ENCODE peak calls at places on chromosomes 13 and 19, in nine cellular contexts. One of them, this sample, is unnamed.

GRCh38 chr19:33214621-33215020 is 11.0 kb downstream of the SLC7A10 start:
- DNase-seq in LNCaP clone FGC: no peak
- DNase-seq in posterior cingulate gyrus: no peak
- DNase-seq in NCI-H510A treated with DMSO at 0.1 percent for 48 hours: peak
- DNase-seq in astrocyte of the spinal cord: peak
- DNase-seq in NCI-H1930: peak
- DNase-seq in ELF-1: peak
- DNase-seq in GM10248: no peak
- DNase-seq in HFFc6: peak
- DNase-seq in this sample: peak

GRCh38 chr19:1009043-1009975 is 9.1 kb downstream of the GRIN3B start:
- DNase-seq in LNCaP clone FGC: no peak
- DNase-seq in posterior cingulate gyrus: no peak
- DNase-seq in NCI-H510A treated with DMSO at 0.1 percent for 48 hours: no peak
- DNase-seq in astrocyte of the spinal cord: no peak
- DNase-seq in NCI-H1930: no peak
- DNase-seq in ELF-1: no peak
- DNase-seq in GM10248: no peak
- DNase-seq in HFFc6: peak
- DNase-seq in this sample: no peak

GRCh38 chr19:14091086-14091884 is 734 bp upstream of the SAMD1 start:
- DNase-seq in LNCaP clone FGC: no peak
- DNase-seq in posterior cingulate gyrus: peak
- DNase-seq in NCI-H510A treated with DMSO at 0.1 percent for 48 hours: peak
- DNase-seq in astrocyte of the spinal cord: peak
- DNase-seq in NCI-H1930: peak
- DNase-seq in ELF-1: peak
- DNase-seq in GM10248: peak
- DNase-seq in HFFc6: peak
- DNase-seq in this sample: no peak

GRCh38 chr13:113786262-113786841 is 27.3 kb downstream of the TMEM255B start:
- DNase-seq in LNCaP clone FGC: no peak
- DNase-seq in posterior cingulate gyrus: no peak
- DNase-seq in NCI-H510A treated with DMSO at 0.1 percent for 48 hours: no peak
- DNase-seq in astrocyte of the spinal cord: peak
- DNase-seq in NCI-H1930: no peak
- DNase-seq in ELF-1: no peak
- DNase-seq in GM10248: no peak
- DNase-seq in HFFc6: peak
- DNase-seq in this sample: no peak

GRCh38 chr19:19487077-19488040 is 28.0 kb downstream of the TSSK6 start:
- DNase-seq in LNCaP clone FGC: no peak
- DNase-seq in posterior cingulate gyrus: no peak
- DNase-seq in NCI-H510A treated with DMSO at 0.1 percent for 48 hours: peak
- DNase-seq in astrocyte of the spinal cord: no peak
- DNase-seq in NCI-H1930: no peak
- DNase-seq in ELF-1: no peak
- DNase-seq in GM10248: no peak
- DNase-seq in HFFc6: no peak
- DNase-seq in this sample: no peak

GRCh38 chr19:5292453-5292842 is 48.2 kb downstream of the PTPRS start:
- DNase-seq in LNCaP clone FGC: no peak
- DNase-seq in posterior cingulate gyrus: no peak
- DNase-seq in NCI-H510A treated with DMSO at 0.1 percent for 48 hours: no peak
- DNase-seq in astrocyte of the spinal cord: no peak
- DNase-seq in NCI-H1930: no peak
- DNase-seq in ELF-1: no peak
- DNase-seq in GM10248: no peak
- DNase-seq in HFFc6: no peak
- DNase-seq in this sample: no peak

GRCh38 chr13:39998166-39998565 is 342.7 kb downstream of the COG6 start:
- DNase-seq in LNCaP clone FGC: no peak
- DNase-seq in posterior cingulate gyrus: no peak
- DNase-seq in NCI-H510A treated with DMSO at 0.1 percent for 48 hours: no peak
- DNase-seq in astrocyte of the spinal cord: no peak
- DNase-seq in NCI-H1930: no peak
- DNase-seq in ELF-1: no peak
- DNase-seq in GM10248: no peak
- DNase-seq in HFFc6: no peak
- DNase-seq in this sample: peak

GRCh38 chr19:44803442-44804428 is 5.2 kb upstream of the BCAM start:
- DNase-seq in LNCaP clone FGC: no peak
- DNase-seq in posterior cingulate gyrus: no peak
- DNase-seq in NCI-H510A treated with DMSO at 0.1 percent for 48 hours: peak
- DNase-seq in astrocyte of the spinal cord: no peak
- DNase-seq in NCI-H1930: no peak
- DNase-seq in ELF-1: no peak
- DNase-seq in GM10248: no peak
- DNase-seq in HFFc6: no peak
- DNase-seq in this sample: no peak

GRCh38 chr19:49749055-49749716 is 13.9 kb downstream of the TSKS start:
- DNase-seq in LNCaP clone FGC: no peak
- DNase-seq in posterior cingulate gyrus: no peak
- DNase-seq in NCI-H510A treated with DMSO at 0.1 percent for 48 hours: no peak
- DNase-seq in astrocyte of the spinal cord: peak
- DNase-seq in NCI-H1930: no peak
- DNase-seq in ELF-1: peak
- DNase-seq in GM10248: no peak
- DNase-seq in HFFc6: peak
- DNase-seq in this sample: no peak

GRCh38 chr19:16355293-16356043 is 30.8 kb downstream of the KLF2 start:
- DNase-seq in LNCaP clone FGC: no peak
- DNase-seq in posterior cingulate gyrus: peak
- DNase-seq in NCI-H510A treated with DMSO at 0.1 percent for 48 hours: no peak
- DNase-seq in astrocyte of the spinal cord: no peak
- DNase-seq in NCI-H1930: no peak
- DNase-seq in ELF-1: no peak
- DNase-seq in GM10248: no peak
- DNase-seq in HFFc6: no peak
- DNase-seq in this sample: no peak

GRCh38 chr19:14097532-14098151 is 7.1 kb upstream of the SAMD1 start:
- DNase-seq in LNCaP clone FGC: no peak
- DNase-seq in posterior cingulate gyrus: no peak
- DNase-seq in NCI-H510A treated with DMSO at 0.1 percent for 48 hours: no peak
- DNase-seq in astrocyte of the spinal cord: no peak
- DNase-seq in NCI-H1930: no peak
- DNase-seq in ELF-1: no peak
- DNase-seq in GM10248: no peak
- DNase-seq in HFFc6: no peak
- DNase-seq in this sample: no peak

GRCh38 chr19:35063940-35064818 is 22.7 kb downstream of the HPN start:
- DNase-seq in LNCaP clone FGC: no peak
- DNase-seq in posterior cingulate gyrus: peak
- DNase-seq in NCI-H510A treated with DMSO at 0.1 percent for 48 hours: no peak
- DNase-seq in astrocyte of the spinal cord: peak
- DNase-seq in NCI-H1930: no peak
- DNase-seq in ELF-1: no peak
- DNase-seq in GM10248: no peak
- DNase-seq in HFFc6: peak
- DNase-seq in this sample: no peak